ENCODE peak calls at places on chromosome 11, in five cellular contexts. B is astrocyte of the spinal cord, Q is SJSA1, K is fibroblast of mammary gland, G is AG10803. J is an unnamed sample.

GRCh38 chr11:126824035-126824607 is 176.4 kb downstream of the KIRREL3 start:
- DNase-seq in Q (no peak), G (no peak), K (no peak), B (no peak), J (no peak)

GRCh38 chr11:121446752-121447156 is 5.4 kb upstream of the SORL1 start:
- DNase-seq in K (peak), Q (no peak), G (peak), B (peak), J (no peak)

GRCh38 chr11:19869946-19870589 is 157.4 kb downstream of the NAV2 start:
- DNase-seq in G (no peak), K (no peak), B (no peak), Q (no peak), J (no peak)

GRCh38 chr11:129021295-129021694 is 78.6 kb upstream of the TP53AIP1 start:
- DNase-seq in B (no peak), G (no peak), K (peak), Q (no peak), J (no peak)

GRCh38 chr11:47577460-47578041 is 1.2 kb downstream of the KBTBD4 start:
- DNase-seq in B (no peak), K (peak), G (no peak), Q (no peak), J (no peak)

GRCh38 chr11:126722006-126722736 is 278.4 kb downstream of the KIRREL3 start:
- DNase-seq in Q (no peak), K (no peak), B (no peak), G (peak), J (no peak)

GRCh38 chr11:72807021-72807693 is 7.1 kb upstream of the ATG16L2 start:
- DNase-seq in G (peak), B (peak), Q (peak), K (no peak), J (no peak)

GRCh38 chr11:85475637-85476517 is 151.3 kb downstream of the DLG2 start:
- DNase-seq in K (no peak), G (no peak), B (no peak), Q (no peak), J (no peak)

GRCh38 chr11:69558519-69558941 is 77.1 kb downstream of the LINC01488 start:
- DNase-seq in B (no peak), G (no peak), K (no peak), Q (no peak), J (no peak)

GRCh38 chr11:67285541-67286498 is 3.3 kb upstream of the ANKRD13D start:
- DNase-seq in G (no peak), K (no peak), B (no peak), Q (no peak), J (no peak)

GRCh38 chr11:67275606-67276409 is 9.5 kb downstream of the GRK2 start:
- DNase-seq in B (no peak), G (no peak), K (no peak), Q (no peak), J (no peak)

GRCh38 chr11:60952742-60953170 is 780 bp upstream of the SLC15A3 start:
- DNase-seq in K (no peak), G (no peak), B (no peak), Q (no peak), J (no peak)

GRCh38 chr11:60951909-60952741 is at the start of gene SLC15A3:
- DNase-seq in B (no peak), G (peak), K (peak), Q (peak), J (no peak)

GRCh38 chr11:60950024-60950423 is 2.0 kb downstream of the SLC15A3 start:
- DNase-seq in G (no peak), K (no peak), B (no peak), Q (no peak), J (no peak)

GRCh38 chr11:60950933-60951610 is 904 bp downstream of the SLC15A3 start:
- DNase-seq in Q (no peak), B (no peak), K (no peak), G (no peak), J (no peak)

DNA sequence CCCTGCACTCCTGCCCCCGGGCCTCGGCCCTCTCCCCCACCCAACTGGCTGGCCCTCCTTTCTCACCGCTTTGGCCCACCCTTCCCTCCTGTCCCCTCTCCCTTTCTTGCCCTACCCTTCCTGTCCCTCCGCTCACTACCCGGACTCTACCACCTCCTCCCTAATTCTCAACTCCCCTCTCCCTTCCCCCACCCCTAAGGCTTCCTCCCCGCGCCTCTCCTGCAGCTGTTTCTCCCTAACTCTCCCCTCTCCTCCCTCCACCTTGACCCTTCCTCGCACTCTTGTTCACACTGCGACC is 416 bp downstream of the SLC15A3 start:
- DNase-seq in B (no peak), G (no peak), Q (peak), K (no peak), J (no peak)
- H3K4me3 ChIP-seq in B (no peak), G (peak), Q (peak), K (no peak), J (no peak)

GRCh38 chr11:33375236-33375635 is 118.1 kb downstream of the HIPK3 start:
- DNase-seq in K (no peak), B (no peak), G (no peak), Q (no peak), J (no peak)
- H3K4me3 ChIP-seq in K (peak), B (peak), G (peak), Q (no peak), J (peak)

GRCh38 chr11:95923730-95924413 is at the start of gene MTMR2:
- DNase-seq in Q (peak), K (peak), B (peak), G (peak), J (no peak)

GRCh38 chr11:95924414-95924760 is 480 bp upstream of the MTMR2 start:
- DNase-seq in G (peak), K (peak), Q (no peak), B (peak), J (no peak)

GRCh38 chr11:95926714-95927113 is 2.8 kb upstream of the MTMR2 start:
- DNase-seq in G (no peak), B (no peak), Q (peak), K (no peak), J (no peak)

GRCh38 chr11:95923441-95923729 is 522 bp downstream of the MTMR2 start:
- DNase-seq in K (no peak), B (peak), Q (no peak), G (no peak), J (no peak)

DNA sequence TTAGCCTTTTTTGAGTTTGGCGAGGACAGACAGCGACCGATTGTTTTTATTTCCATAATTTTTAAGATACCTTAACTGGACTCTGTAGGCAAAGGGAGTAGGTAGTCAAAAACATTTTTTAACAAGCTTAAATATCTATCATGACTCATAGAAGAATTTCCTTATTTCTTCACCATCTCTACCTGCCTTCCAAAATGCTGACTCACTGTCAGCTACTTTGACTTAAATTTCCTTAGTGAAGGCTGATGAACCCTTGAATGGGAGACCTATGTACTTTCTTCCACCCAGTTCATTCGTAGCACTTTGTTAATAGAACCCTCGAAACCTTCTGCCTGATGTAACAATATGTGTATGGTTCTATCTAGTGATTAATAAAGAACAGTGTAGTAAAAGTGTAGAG is 1.1 kb upstream of the MTMR2 start:
- DNase-seq in G (peak), B (peak), Q (peak), K (peak), J (no peak)
- H3K4me3 ChIP-seq in G (peak), B (peak), Q (peak), K (no peak), J (peak)

GRCh38 chr11:28482666-28483065 is 374.5 kb downstream of the METTL15 start:
- DNase-seq in G (no peak), B (no peak), Q (no peak), K (no peak), J (no peak)

GRCh38 chr11:28481673-28482480 is 373.7 kb downstream of the METTL15 start:
- DNase-seq in B (no peak), G (peak), K (no peak), Q (no peak), J (no peak)

GRCh38 chr11:28476053-28476452 is 367.9 kb downstream of the METTL15 start:
- DNase-seq in B (peak), Q (no peak), G (no peak), K (no peak), J (no peak)

GRCh38 chr11:28472904-28473303 is 364.7 kb downstream of the METTL15 start:
- DNase-seq in B (no peak), K (no peak), Q (no peak), G (no peak), J (no peak)

GRCh38 chr11:28476864-28477263 is 368.7 kb downstream of the METTL15 start:
- DNase-seq in B (no peak), G (no peak), K (no peak), Q (no peak), J (no peak)
- H3K4me3 ChIP-seq in B (no peak), G (no peak), K (no peak), Q (no peak), J (no peak)

DNA sequence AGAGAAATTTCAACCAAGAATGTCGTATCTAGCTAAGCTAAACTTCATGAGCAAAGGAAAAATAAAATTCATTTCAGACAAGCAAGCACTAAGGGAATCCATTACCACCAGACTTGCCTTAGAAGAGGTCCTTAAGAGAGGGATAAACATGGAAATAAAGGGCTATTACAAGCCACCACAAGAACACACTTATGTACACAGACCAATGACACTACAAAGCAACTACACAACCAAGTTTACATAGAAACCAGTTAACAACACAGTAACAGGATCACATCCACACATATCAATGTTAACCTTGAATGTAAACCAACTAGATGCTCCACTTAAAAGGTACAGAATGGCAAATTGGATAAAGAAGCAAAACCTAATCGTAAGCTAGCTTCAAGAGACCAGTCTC is 38.0 kb downstream of the TMEM123 start:
- DNase-seq in B (no peak), K (no peak), G (no peak), Q (no peak), J (no peak)
- H3K4me3 ChIP-seq in B (no peak), K (no peak), G (no peak), Q (no peak), J (no peak)

DNA sequence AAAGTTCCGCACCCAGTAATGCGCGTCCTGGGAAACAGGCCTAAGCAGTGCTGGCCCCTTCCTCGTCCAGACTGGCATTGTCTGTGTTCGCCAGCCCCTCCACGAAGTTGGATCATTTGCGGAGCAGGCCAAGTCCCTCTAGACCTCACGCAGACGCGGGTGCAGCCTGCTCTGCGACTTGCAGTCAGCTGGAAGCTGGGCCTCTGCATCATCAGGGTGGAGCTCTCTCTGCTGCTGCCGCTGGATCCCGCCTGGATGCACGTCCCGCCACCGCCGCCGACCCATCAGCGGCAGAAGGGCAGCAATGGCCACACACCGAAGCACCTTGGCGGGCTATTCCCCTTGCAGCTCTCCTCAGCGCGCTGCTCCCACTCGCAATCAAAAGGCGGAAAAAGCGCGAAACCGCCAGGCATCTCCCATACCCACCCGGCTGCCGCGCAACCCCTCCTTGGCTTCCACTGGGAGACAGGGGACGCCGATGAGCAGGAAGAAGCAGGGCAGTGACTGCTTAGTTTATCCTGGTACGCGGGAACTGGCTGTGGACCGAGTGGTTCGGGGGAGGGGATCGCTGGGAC is 34.1 kb upstream of the GLYATL1 start:
- DNase-seq in G (peak), Q (peak), K (peak), B (peak), J (no peak)
- H3K4me3 ChIP-seq in G (peak), Q (peak), K (peak), B (peak), J (no peak)

DNA sequence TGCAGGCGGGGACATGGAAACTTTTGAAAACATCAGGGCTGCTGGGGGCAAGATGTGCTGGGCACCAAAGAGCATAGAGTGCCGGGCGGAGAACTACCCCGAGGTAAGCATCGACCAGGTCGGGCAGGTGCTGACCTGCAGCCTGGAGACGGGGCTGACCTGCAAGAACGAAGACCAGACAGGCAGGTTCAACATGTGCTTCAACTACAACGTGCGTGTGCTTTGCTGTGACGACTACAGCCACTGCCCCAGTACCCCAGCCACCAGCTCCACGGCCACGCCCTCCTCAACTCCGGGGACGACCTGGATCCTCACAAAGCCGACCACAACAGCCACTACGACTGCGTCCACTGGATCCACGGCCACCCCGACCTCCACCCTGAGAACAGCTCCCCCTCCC is 19.4 kb downstream of the MUC5B start:
- DNase-seq in K (no peak), B (no peak), G (no peak), Q (no peak), J (no peak)
- H3K4me3 ChIP-seq in K (no peak), B (no peak), G (no peak), Q (no peak), J (no peak)

GRCh38 chr11:12077535-12078280 is 32.7 kb upstream of the MICAL2 start:
- DNase-seq in K (peak), Q (peak), B (peak), G (no peak), J (no peak)

GRCh38 chr11:12074529-12075195 is 35.7 kb upstream of the MICAL2 start:
- DNase-seq in K (peak), G (peak), Q (no peak), B (no peak), J (no peak)

GRCh38 chr11:12075822-12076821 is 34.3 kb upstream of the MICAL2 start:
- DNase-seq in K (peak), Q (peak), G (peak), B (peak), J (no peak)

GRCh38 chr11:12075291-12075690 is 35.1 kb upstream of the MICAL2 start:
- DNase-seq in B (no peak), Q (no peak), K (no peak), G (no peak), J (no peak)

DNA sequence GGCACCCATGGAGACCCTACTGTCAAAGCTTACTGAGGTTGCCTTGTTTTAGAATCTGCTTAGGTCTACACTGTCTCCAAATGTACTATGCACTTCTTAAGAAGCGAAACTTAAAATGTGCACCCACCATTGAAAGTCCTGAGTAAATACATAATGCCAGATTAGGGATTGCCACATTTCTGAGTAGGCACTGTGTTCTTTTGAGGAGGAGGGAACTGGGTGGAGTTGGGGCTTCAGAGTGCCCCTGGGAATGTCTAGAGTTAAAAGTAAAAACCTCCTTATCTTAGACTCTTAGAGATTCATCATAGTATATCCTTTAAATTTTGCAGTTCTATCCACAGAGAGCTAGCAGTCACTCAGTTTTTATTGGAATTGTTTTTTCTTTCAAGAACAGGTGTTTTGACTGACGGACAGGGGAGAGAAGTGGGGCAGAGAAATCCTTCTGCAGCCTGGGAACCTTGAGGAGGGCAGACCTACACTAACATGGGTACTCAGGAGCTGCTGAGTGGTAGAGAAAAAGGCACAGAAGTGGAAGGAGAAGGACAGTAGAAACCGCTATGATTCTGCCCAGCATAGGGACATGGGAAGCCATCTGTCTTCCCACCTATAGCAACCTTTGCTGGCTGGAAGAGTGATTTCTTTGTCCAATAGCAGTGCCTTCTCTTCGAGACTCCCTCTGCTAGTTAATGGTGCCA is 33.4 kb upstream of the MICAL2 start:
- DNase-seq in K (no peak), G (no peak), Q (peak), B (no peak), J (no peak)
- H3K4me3 ChIP-seq in K (no peak), G (peak), Q (no peak), B (no peak), J (no peak)

J was measured in Panc1.